ENCODE peak calls at places on chromosomes 7 and 10, in six cellular contexts. V is GM23338, J is osteoblast, H is neural progenitor cell, L is PC-9, Y is IMR-90. M is an unnamed sample.

GRCh38 chr7:156752371-156753297 is 112.1 kb downstream of the RNF32 start:
- DNase-seq in V (peak; percentile 26), J (no peak), H (peak; percentile 74), L (no peak), Y (peak; percentile 83), M (no peak)

GRCh38 chr7:153440781-153441180 is 611.4 kb upstream of the DPP6 start:
- DNase-seq in V (no peak), J (no peak), H (no peak), L (no peak), Y (no peak), M (no peak)

GRCh38 chr7:100449190-100449795 is 13.0 kb upstream of the PPP1R35 start:
- DNase-seq in V (no peak), J (no peak), H (no peak), L (no peak), Y (no peak), M (no peak)

GRCh38 chr10:99852481-99853213 is 70.2 kb downstream of the ABCC2 start:
- DNase-seq in V (no peak), J (no peak), H (no peak), L (no peak), Y (no peak), M (no peak)

GRCh38 chr10:48302515-48303476 is 3.7 kb upstream of the MAPK8 start:
- DNase-seq in V (no peak), J (no peak), H (no peak), L (no peak), Y (no peak), M (no peak)

GRCh38 chr10:75613685-75614587 is 182.5 kb downstream of the LRMDA start:
- DNase-seq in V (no peak), J (no peak), H (peak; percentile 37), L (no peak), Y (no peak), M (no peak)

GRCh38 chr7:37196631-37197030 is 252.0 kb downstream of the ELMO1 start:
- DNase-seq in V (no peak), J (no peak), H (no peak), L (no peak), Y (no peak), M (no peak)

GRCh38 chr10:121265320-121265719 is 332.9 kb downstream of the FGFR2 start:
- DNase-seq in V (no peak), J (no peak), H (no peak), L (no peak), Y (no peak), M (no peak)

GRCh38 chr10:102632394-102633062 is 11.8 kb upstream of the TRIM8 start:
- DNase-seq in V (no peak), J (peak; percentile 57), H (no peak), L (no peak), Y (peak; percentile 52), M (no peak)

GRCh38 chr10:63665765-63666164 is 144.6 kb downstream of the REEP3 start:
- DNase-seq in V (no peak), J (no peak), H (no peak), L (no peak), Y (peak; percentile 20), M (no peak)

GRCh38 chr10:34664706-34665105 is 150.4 kb downstream of the PARD3 start:
- DNase-seq in V (no peak), J (no peak), H (no peak), L (no peak), Y (no peak), M (no peak)

GRCh38 chr7:17446340-17446739 is 147.9 kb downstream of the AHR start:
- DNase-seq in V (no peak), J (no peak), H (no peak), L (no peak), Y (no peak), M (no peak)

GRCh38 chr7:80724249-80724871 is 85.9 kb downstream of the CD36 start:
- DNase-seq in V (peak; percentile 68), J (no peak), H (peak; percentile 5), L (no peak), Y (peak; percentile 89), M (peak; percentile 6)

GRCh38 chr10:26359670-26360069 is 78.5 kb upstream of the APBB1IP start:
- DNase-seq in V (no peak), J (no peak), H (no peak), L (no peak), Y (no peak), M (no peak)

GRCh38 chr10:59907918-59908807 is 1.8 kb upstream of the CCDC6 start:
- DNase-seq in V (peak; percentile 98), J (peak; percentile 89), H (peak; percentile 77), L (peak; percentile 88), Y (peak; percentile 85), M (peak; percentile 92)

GRCh38 chr10:21238717-21239116 is 286.8 kb downstream of the SKIDA1 start:
- DNase-seq in V (peak; percentile 39), J (peak; percentile 25), H (no peak), L (no peak), Y (no peak), M (peak; percentile 3)

GRCh38 chr10:13526952-13527863 is 1.6 kb downstream of the BEND7 start:
- DNase-seq in V (peak; percentile 32), J (peak; percentile 98), H (peak; percentile 9), L (peak; percentile 72), Y (peak; percentile 72), M (peak; percentile 34)
- H3K4me2 ChIP-seq in V (peak overlapping the region; percentile 87), J (peak overlapping the region; percentile 82), H (peak overlapping the region; percentile 96), L (no peak overlapping the region), Y (peak overlapping the region; percentile 94), M (peak overlapping the region; percentile 81)

GRCh38 chr7:116861717-116862116 is 670 bp upstream of the CAPZA2 start:
- DNase-seq in V (no peak), J (no peak), H (no peak), L (no peak), Y (no peak), M (no peak)
- H3K4me2 ChIP-seq in V (peak overlapping the region; percentile 68), J (peak overlapping the region; percentile 76), H (no peak overlapping the region), L (peak overlapping the region; percentile 69), Y (no peak overlapping the region), M (peak overlapping the region; percentile 41)

DNA sequence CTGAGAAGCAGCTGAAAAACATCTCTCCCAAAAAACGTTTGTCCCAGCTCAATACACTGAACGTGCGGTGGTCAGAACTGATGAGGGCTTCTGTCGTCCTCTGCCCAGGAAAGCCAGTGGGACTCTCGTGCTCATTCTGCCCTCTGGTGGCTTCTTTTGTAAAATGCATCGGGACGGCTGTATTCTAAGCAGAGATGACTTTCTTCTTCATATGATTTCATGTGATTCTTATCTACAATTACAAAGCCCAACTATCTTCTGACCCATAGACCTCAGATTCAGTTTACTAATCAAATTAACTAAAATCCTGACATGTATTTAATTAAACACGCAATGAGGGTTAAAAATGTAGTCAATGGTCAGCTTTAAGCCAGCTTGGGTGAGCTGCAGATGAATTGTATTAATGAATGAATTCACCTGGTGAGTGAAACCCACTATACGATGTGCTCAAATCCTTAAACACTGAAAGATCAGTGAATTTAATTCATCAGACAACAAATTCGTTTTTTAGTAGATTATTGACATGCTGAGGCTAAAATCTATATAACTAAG is 117.6 kb upstream of the FAM204A start:
- DNase-seq in V (peak; percentile 88), J (peak; percentile 43), H (peak; percentile 88), L (no peak), Y (peak; percentile 39), M (peak; percentile 73)
- H3K4me2 ChIP-seq in V (no peak overlapping the region), J (no peak overlapping the region), H (no peak overlapping the region), L (peak overlapping the region; percentile 76), Y (no peak overlapping the region), M (no peak overlapping the region)

GRCh38 chr7:97844036-97844435 is 28.2 kb downstream of the ASNS start:
- DNase-seq in V (no peak), J (no peak), H (no peak), L (peak; percentile 37), Y (peak; percentile 4), M (peak; percentile 38)
- H3K4me2 ChIP-seq in V (no peak overlapping the region), J (no peak overlapping the region), H (no peak overlapping the region), L (no peak overlapping the region), Y (no peak overlapping the region), M (no peak overlapping the region)

GRCh38 chr10:50417906-50418697 is 166.8 kb upstream of the ASAH2 start:
- DNase-seq in V (peak; percentile 84), J (peak; percentile 93), H (peak; percentile 79), L (peak; percentile 94), Y (peak; percentile 80), M (peak; percentile 65)

GRCh38 chr10:50415292-50415691 is 164.0 kb upstream of the ASAH2 start:
- DNase-seq in V (no peak), J (peak; percentile 62), H (no peak), L (no peak), Y (no peak), M (no peak)

GRCh38 chr10:50416885-50417284 is 165.6 kb upstream of the ASAH2 start:
- DNase-seq in V (no peak), J (no peak), H (no peak), L (peak; percentile 45), Y (no peak), M (no peak)

GRCh38 chr10:50417486-50417905 is 166.2 kb upstream of the ASAH2 start:
- DNase-seq in V (peak; percentile 18), J (peak; percentile 58), H (no peak), L (no peak), Y (peak; percentile 3), M (no peak)

DNA sequence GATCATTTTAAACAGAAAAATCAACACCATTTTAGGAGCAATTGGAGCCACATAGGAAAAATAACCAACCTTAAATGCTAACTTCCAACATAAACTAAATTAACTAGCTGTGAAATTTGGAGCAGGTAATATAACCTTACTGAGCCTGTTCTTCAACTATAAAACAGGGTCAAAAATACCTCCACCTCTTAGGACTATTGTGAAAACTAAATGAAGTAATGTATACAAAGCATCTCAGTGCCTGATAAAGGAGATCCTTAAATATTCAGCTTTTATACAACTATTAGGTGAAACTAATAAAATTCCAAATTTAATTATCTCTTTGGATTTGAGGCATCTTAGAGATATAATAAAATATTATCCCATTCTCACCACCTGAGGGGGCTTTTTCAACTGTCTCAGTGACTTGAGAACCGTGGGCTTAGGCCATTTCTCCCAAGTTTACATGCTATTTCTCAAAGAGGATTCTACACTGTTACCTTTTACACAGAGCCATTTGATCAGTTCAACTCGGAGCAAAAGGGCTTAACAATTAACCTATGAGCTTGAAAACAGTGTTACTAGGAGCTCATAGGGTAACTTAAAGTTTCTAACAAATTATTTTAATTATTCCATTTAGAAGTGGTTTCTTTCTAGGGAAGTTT is 165.0 kb upstream of the ASAH2 start:
- DNase-seq in V (no peak), J (peak; percentile 71), H (no peak), L (peak; percentile 57), Y (peak; percentile 24), M (no peak)
- H3K4me2 ChIP-seq in V (peak overlapping the region; percentile 24), J (peak overlapping the region; percentile 82), H (no peak overlapping the region), L (peak overlapping the region; percentile 77), Y (no peak overlapping the region), M (no peak overlapping the region)

DNA sequence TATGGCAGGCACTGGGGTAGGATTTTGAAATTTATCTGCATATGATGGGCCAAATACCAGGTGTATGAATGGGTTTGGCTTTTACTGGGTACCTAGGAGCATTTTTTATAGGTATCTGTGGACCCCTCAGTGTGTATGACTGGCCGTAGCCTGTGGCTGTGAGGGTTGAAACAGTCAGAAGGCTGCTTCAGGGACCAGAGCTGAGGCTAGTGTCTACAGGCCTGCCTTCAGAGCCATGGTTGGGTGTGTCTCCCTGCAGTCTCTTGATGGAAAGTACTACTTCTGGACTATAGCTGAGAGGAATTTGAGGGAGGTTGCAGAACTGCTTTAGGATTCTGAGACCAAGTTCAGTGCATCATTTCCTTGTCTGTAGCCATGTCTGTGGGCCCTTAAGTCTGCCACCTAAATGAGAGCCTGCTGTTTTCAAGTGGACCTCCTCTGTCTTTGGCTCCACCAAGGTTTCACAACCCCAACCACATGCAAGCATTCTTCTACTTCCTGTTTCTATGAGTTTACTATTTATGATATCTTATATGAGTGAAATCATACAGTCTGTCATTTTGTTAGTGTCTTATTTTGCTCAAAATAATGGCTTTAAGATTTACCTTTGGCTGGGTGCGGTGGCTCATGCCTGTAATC is 19.9 kb upstream of the ZNF138 start:
- DNase-seq in V (no peak), J (no peak), H (no peak), L (no peak), Y (no peak), M (no peak)
- H3K4me2 ChIP-seq in V (no peak overlapping the region), J (no peak overlapping the region), H (no peak overlapping the region), L (no peak overlapping the region), Y (no peak overlapping the region), M (no peak overlapping the region)

M was measured in PC-3.